ENCODE peak calls at places on chromosome 19, in four cellular contexts. N is HepG2, H is K562, D is endothelial cell of umbilical vein. W is an unnamed sample.

GRCh38 chr19:46950526-46951235 is 69.0 kb upstream of the NPAS1 start:
- DNase-seq in N (no peak), H (no peak), D (no peak), W (no peak)

GRCh38 chr19:15437355-15438123 is 12.2 kb downstream of the WIZ start:
- DNase-seq in N (peak; percentile 47), H (no peak), D (no peak), W (no peak)

GRCh38 chr19:19900124-19900523 is 622 bp upstream of the ZNF93 start:
- DNase-seq in N (no peak), H (peak; percentile 64), D (no peak), W (no peak)

GRCh38 chr19:51687791-51688664 is 5.1 kb upstream of the SPACA6 start:
- DNase-seq in N (no peak), H (peak; percentile 67), D (peak; percentile 54), W (no peak)

GRCh38 chr19:39403331-39404312 is 3.0 kb upstream of the ZFP36 start:
- DNase-seq in N (no peak), H (peak; percentile 91), D (peak; percentile 100), W (no peak)

GRCh38 chr19:2631213-2631821 is 71.2 kb downstream of the GNG7 start:
- DNase-seq in N (no peak), H (peak; percentile 21), D (peak; percentile 13), W (no peak)

GRCh38 chr19:7619671-7620441 is 9.5 kb downstream of the XAB2 start:
- DNase-seq in N (no peak), H (no peak), D (no peak), W (no peak)

GRCh38 chr19:15397782-15398181 is 18.2 kb upstream of the AKAP8 start:
- DNase-seq in N (no peak), H (no peak), D (no peak), W (no peak)

GRCh38 chr19:17764348-17764747 is 13.1 kb downstream of the FCHO1 start:
- DNase-seq in N (no peak), H (no peak), D (no peak), W (no peak)

GRCh38 chr19:33239223-33239975 is 13.7 kb upstream of the SLC7A10 start:
- DNase-seq in N (no peak), H (no peak), D (no peak), W (no peak)

GRCh38 chr19:18091217-18091608 is 4.5 kb upstream of the IL12RB1 start:
- DNase-seq in N (no peak), H (peak; percentile 74), D (no peak), W (peak; percentile 66)

GRCh38 chr19:35715355-35715809 is 2.4 kb upstream of the KMT2B start:
- DNase-seq in N (no peak), H (no peak), D (no peak), W (no peak)

GRCh38 chr19:30144242-30144758 is 202.3 kb downstream of the URI1 start:
- DNase-seq in N (no peak), H (no peak), D (no peak), W (no peak)
- TF ChIP-seq MYC in N (no peak), H (no peak), D (no peak), W (no peak)

GRCh38 chr19:618247-618619 is 15.1 kb downstream of the POLRMT start:
- DNase-seq in N (no peak), H (no peak), D (no peak), W (no peak)
- TF ChIP-seq EZH2 in N (no peak), H (no peak), D (no peak), W (no peak)

GRCh38 chr19:56369886-56370676 is 23.3 kb downstream of the ZNF582 start:
- DNase-seq in N (no peak), H (no peak), D (peak; percentile 91), W (no peak)

GRCh38 chr19:56377105-56377924 is 16.0 kb downstream of the ZNF582 start:
- DNase-seq in N (no peak), H (no peak), D (no peak), W (no peak)

GRCh38 chr19:56367829-56368711 is 25.3 kb downstream of the ZNF582 start:
- DNase-seq in N (peak; percentile 93), H (peak; percentile 96), D (peak; percentile 98), W (peak; percentile 40)

GRCh38 chr19:56372281-56372680 is 21.1 kb downstream of the ZNF582 start:
- DNase-seq in N (no peak), H (no peak), D (no peak), W (no peak)
- TF ChIP-seq MYC in N (no peak), H (no peak), D (no peak), W (no peak)

GRCh38 chr19:32058131-32058530 is 287.3 kb upstream of the ZNF507 start:
- DNase-seq in N (no peak), H (no peak), D (no peak), W (no peak)

GRCh38 chr19:32047788-32048187 is 297.6 kb upstream of the ZNF507 start:
- DNase-seq in N (no peak), H (no peak), D (no peak), W (no peak)

DNA sequence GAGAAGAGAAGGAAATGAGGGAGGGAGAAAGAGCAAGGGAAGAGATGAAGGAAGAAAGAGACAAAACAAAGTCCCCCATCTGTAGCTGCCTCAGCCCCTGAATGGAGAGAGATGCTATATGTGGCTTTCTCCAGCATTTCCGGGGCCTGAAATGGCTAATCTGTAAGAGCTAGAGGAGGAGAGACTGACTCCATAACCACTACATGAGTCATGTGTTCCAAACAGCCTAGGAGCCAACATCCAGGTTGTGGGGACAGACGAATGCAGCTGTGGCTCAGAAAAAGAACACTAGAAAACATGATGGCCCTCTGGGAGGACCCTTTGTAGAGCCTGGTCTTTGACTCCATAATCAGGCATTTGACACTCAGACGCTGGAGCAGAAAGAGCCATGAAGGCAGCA is 292.0 kb upstream of the ZNF507 start:
- DNase-seq in N (no peak), H (no peak), D (no peak), W (no peak)
- TF ChIP-seq EZH2 in N (no peak), H (no peak), D (no peak), W (no peak)

GRCh38 chr19:53908106-53908932 is 759 bp upstream of the CACNG7 start:
- DNase-seq in N (no peak), H (peak; percentile 75), D (peak; percentile 31), W (no peak)
- TF ChIP-seq MYC in N (no peak), H (no peak), D (no peak), W (no peak)

DNA sequence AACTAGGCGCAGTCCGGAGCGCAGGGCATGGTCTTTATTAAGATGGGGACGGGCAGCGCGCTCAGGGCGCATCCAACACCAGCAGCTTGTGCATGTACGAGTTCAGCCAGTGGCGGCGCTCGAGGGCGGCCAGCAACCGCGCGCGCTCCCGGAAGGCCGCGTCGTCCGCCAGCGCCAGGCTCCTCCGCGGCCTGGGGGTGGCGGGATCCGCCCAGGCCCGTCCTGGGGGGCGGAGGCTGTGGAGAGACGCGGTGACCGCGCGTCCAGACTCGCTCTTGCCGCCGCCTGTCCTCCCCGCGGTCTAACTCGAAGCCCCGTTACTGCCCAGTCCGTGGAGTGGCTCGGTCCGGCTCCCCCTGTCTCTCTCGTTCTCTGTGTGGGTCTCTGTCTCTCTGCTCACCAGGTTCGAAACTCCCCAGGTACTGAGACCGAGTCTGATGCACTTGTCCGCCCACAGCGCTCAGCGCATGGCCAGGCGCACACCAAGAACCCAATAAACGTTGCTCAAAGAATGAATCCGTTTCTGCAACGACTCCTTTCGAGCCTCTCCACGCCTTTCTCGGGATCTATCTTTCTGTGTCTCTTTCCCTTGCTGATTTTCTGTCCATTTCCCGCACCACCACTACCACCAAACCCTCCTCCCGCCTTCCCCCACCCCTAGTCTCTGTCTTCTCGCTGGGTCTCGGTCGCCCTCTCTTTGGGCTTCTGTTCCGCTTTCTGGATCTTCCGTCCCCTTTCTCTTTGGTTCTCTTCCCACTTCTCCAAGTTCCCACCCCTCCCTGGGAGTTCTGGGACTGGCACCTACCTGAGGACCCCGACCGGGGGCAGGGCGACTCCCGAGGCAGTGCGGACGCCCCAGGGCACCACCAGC is 599 bp downstream of the PTH2 start:
- DNase-seq in N (no peak), H (peak; percentile 90), D (peak; percentile 28), W (no peak)
- TF ChIP-seq EZH2 in N (peak; percentile 53), H (no peak), D (peak; percentile 80), W (peak; percentile 11)